ENCODE peak calls at places on chromosomes 7 and 10, in nine cellular contexts. U is A673; R is H9; T is body of pancreas; B is aorta; K is cardiac muscle cell; J is CD4-positive, CD25-positive, alpha-beta regulatory T cell; E is tibial artery; H is adrenal gland. I is an unnamed sample. For H3K4me1, H3K27me3 and H3K9me3, the result is how much of the 10 kb centered on the place peaks cover.

GRCh38 chr7:54292171-54292925 is 249.8 kb upstream of the VSTM2A start:
- DNase-seq in R (peak), T (no peak), H (no peak), J (no peak), K (no peak), E (no peak), U (no peak), B (no peak), I (no peak)

GRCh38 chr7:70700055-70700934 is 431.6 kb upstream of the GALNT17 start:
- DNase-seq in E (no peak), B (no peak), R (peak), T (no peak), U (no peak), K (no peak), H (no peak), J (no peak), I (no peak)

GRCh38 chr7:12584940-12585339 is 14.4 kb downstream of the SCIN start:
- DNase-seq in U (no peak), B (no peak), R (no peak), H (no peak), K (no peak), J (no peak), E (no peak), T (no peak), I (no peak)

GRCh38 chr10:5142199-5142598 is 42.8 kb downstream of the AKR1C8 start:
- DNase-seq in J (no peak), E (no peak), K (no peak), R (no peak), H (no peak), B (no peak), T (no peak), U (no peak), I (no peak)

GRCh38 chr7:2018786-2019692 is 213.7 kb downstream of the MAD1L1 start:
- DNase-seq in H (peak), J (no peak), B (peak), K (peak), R (no peak), T (peak), U (peak), E (peak), I (no peak)

GRCh38 chr10:69684981-69685353 is 54.9 kb downstream of the FAM241B start:
- DNase-seq in K (no peak), T (no peak), J (no peak), E (peak), R (no peak), B (no peak), U (no peak), H (no peak), I (no peak)

GRCh38 chr7:97971120-97971989 is 18.6 kb downstream of the OCM2 start:
- DNase-seq in B (no peak), J (no peak), E (no peak), U (peak), K (peak), R (no peak), T (peak), H (peak), I (no peak)

GRCh38 chr10:13158401-13158800 is 3.0 kb upstream of the MCM10 start:
- DNase-seq in H (no peak), E (no peak), R (no peak), U (no peak), B (no peak), T (peak), J (peak), K (peak), I (no peak)

GRCh38 chr10:79007843-79008319 is 60.9 kb upstream of the ZMIZ1 start:
- DNase-seq in K (peak), T (no peak), J (no peak), H (no peak), E (no peak), B (no peak), R (no peak), U (no peak), I (no peak)

GRCh38 chr7:127840552-127840951 is 188.6 kb downstream of the SND1 start:
- DNase-seq in U (no peak), B (no peak), T (no peak), H (no peak), R (no peak), K (no peak), E (no peak), J (no peak), I (no peak)

DNA sequence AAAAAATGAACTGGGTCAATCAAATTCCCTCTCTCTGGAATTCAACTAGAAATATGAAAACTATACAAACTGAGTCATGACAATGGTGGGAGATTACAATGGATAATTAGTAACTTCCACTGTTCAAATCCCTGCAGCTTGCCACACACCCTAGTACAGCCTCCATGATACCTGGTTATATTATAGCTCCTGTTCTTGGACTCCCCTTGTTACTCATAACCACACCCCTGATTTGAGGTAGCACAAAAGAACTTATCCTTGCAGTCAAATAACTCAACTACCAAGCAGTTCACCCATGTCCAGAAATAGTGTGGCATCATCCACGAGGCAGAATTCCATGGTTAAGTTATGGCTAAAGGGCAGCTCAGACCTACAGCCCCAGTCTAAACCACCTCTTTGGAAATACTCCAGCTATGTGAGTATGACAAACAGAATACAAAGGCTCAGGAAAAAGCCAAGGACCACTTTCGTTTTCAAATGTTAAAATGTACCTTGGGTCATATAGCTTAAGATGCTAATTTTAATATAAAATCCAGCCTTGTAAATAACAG is 164.7 kb downstream of the CPEB3 start:
- DNase-seq in R (no peak), U (no peak), T (no peak), E (no peak), K (peak), B (no peak), J (no peak), H (no peak), I (no peak)
- H3K4me1 ChIP-seq in R (under half), U (under half), T (half or more), E (under half), K (under half), B (under half), J (under half), H (under half), I (under half)

DNA sequence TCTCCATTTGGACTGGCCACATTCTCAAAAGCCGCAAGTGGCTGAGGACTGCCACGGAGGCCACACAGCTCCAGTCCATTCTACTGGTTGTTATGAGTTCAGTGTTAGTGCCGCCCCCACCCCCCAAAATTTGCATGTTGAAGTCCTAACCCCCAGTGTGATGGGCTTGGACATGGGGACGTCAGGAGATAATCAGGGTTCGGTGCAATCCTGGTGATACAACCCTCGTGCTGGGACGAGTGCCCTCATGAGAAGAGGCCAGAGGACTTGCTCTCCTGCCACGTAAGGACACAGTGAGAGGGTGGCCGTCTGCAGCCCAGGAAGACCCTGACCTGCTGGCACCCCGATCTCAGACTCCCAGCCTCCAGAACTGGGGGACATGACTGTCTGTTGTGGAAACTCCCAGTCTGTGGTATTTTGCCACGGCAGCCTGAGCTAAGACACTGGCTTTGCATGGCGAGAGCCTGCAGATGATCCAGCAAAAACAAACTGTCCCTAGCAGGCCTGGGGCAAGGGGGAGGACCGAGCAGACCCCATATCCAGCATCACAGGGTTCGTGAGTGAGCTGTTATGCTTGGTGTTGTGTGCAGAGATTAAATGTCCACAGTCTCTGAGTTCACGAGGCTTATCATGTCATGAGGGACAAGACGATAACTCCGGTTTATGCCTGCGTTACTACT is 41.5 kb upstream of the INSIG1 start:
- DNase-seq in H (no peak), B (no peak), K (no peak), U (no peak), R (no peak), T (no peak), E (no peak), J (no peak), I (no peak)
- H3K27me3 ChIP-seq in H (under half), B (under half), K (under half), U (under half), R (under half), T (under half), E (under half), J (under half), I (half or more)

GRCh38 chr7:153402721-153403541 is 643.4 kb downstream of the ACTR3B start:
- DNase-seq in R (no peak), E (no peak), U (no peak), T (no peak), B (no peak), H (no peak), J (no peak), K (no peak), I (no peak)
- H3K9me3 ChIP-seq in R (under half), E (under half), U (under half), T (under half), B (under half), H (under half), J (under half), K (under half), I (under half)

GRCh38 chr10:6201511-6201975 is 1.2 kb upstream of the PFKFB3 start:
- DNase-seq in E (peak), H (peak), U (peak), T (peak), K (peak), B (peak), R (peak), J (peak), I (peak)
- H3K4me1 ChIP-seq in E (under half), H (under half), U (under half), T (half or more), K (under half), B (under half), R (under half), J (under half), I (under half)

GRCh38 chr7:131943616-131944015 is 387.2 kb upstream of the PODXL start:
- DNase-seq in E (peak), U (no peak), R (no peak), B (no peak), J (no peak), H (no peak), T (no peak), K (no peak), I (no peak)
- H3K27me3 ChIP-seq in E (under half), U (under half), R (under half), B (under half), J (under half), H (under half), T (under half), K (under half), I (under half)